ENCODE peak calls at places on chromosomes 4 and X, in four cellular contexts. W is stomach, D is SJSA1, N is IMR-90. I is an unnamed sample.

GRCh38 chr4:38943355-38943754 is 75.7 kb downstream of the FAM114A1 start:
- DNase-seq in W (peak; percentile 57), D (no peak), N (peak; percentile 85), I (peak; percentile 86)

GRCh38 chr4:41301137-41301536 is 44.4 kb downstream of the UCHL1 start:
- DNase-seq in W (no peak), D (no peak), N (no peak), I (no peak)

GRCh38 chr4:2843909-2844584 is 403 bp downstream of the ADD1 start:
- DNase-seq in W (peak; percentile 55), D (peak; percentile 21), N (peak; percentile 24), I (peak; percentile 58)

GRCh38 chr4:187887886-187888285 is 107.7 kb upstream of the ZFP42 start:
- DNase-seq in W (no peak), D (no peak), N (no peak), I (no peak)

GRCh38 chrX:8820910-8821527 is 19.8 kb upstream of the FAM9A start:
- DNase-seq in W (no peak), D (no peak), N (peak; percentile 6), I (peak; percentile 5)

GRCh38 chr4:126533176-126533575 is 1099.6 kb upstream of the INTU start:
- DNase-seq in W (no peak), D (no peak), N (peak; percentile 12), I (peak; percentile 11)

GRCh38 chr4:124530464-124531077 is 182.0 kb downstream of the ANKRD50 start:
- DNase-seq in W (no peak), D (no peak), N (peak; percentile 55), I (peak; percentile 94)

GRCh38 chr4:112916868-112917267 is 132.6 kb upstream of the ANK2 start:
- DNase-seq in W (no peak), D (no peak), N (peak; percentile 18), I (peak; percentile 68)

DNA sequence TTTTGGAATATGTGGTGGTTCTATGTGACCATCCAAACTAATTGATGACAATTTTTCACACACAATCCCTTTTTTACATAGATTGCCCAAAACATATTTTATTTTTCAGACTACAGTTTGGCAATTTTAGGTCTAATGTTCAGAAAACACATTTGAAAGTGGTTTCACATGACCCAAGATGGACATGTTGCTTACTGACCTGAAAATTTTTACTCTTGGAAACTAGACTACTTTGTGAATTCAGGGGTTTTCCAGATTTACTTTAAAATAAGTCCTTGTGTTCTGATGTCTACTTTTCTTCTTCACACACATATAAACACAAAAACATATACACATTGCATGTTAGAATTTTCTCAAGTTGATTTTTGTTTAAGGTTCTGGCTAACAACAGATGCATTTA is 79.5 kb downstream of the HMGB2 start:
- DNase-seq in W (no peak), D (no peak), N (no peak), I (no peak)
- H3K27ac ChIP-seq in W (no peak overlapping the region), D (no peak overlapping the region), N (no peak overlapping the region), I (no peak overlapping the region)

GRCh38 chr4:87409420-87409939 is 12.9 kb upstream of the NUDT9 start:
- DNase-seq in W (no peak), D (no peak), N (no peak), I (no peak)
- H3K27ac ChIP-seq in W (peak overlapping the region; percentile 10), D (no peak overlapping the region), N (no peak overlapping the region), I (no peak overlapping the region)

GRCh38 chr4:119543794-119544193 is 84.8 kb downstream of the PDE5A start:
- DNase-seq in W (no peak), D (no peak), N (no peak), I (no peak)

GRCh38 chr4:119537586-119537985 is 91.0 kb downstream of the PDE5A start:
- DNase-seq in W (no peak), D (no peak), N (no peak), I (no peak)

GRCh38 chr4:119542575-119542974 is 86.0 kb downstream of the PDE5A start:
- DNase-seq in W (no peak), D (no peak), N (no peak), I (no peak)

GRCh38 chr4:119540249-119540648 is 88.4 kb downstream of the PDE5A start:
- DNase-seq in W (no peak), D (no peak), N (peak; percentile 64), I (no peak)

DNA sequence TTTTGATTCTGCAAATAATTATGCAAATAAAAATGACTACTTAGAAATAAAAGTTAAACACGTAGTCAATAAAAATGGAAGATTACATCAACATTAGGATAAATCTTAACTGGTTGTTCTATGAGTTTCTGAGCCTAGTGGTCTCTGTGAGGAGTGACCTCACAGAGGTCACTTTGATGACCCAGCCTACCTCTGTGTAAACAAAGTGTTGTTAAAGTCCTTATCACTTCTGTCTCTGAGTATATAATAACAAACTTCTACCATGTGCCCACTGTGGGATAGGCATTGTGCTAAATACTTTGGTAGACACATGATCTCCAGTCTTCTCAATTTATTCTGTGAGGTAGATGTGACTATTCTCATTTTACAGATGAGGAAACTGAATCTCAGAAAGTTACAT is 85.4 kb downstream of the PDE5A start:
- DNase-seq in W (no peak), D (no peak), N (no peak), I (no peak)
- H3K27ac ChIP-seq in W (peak overlapping the region; percentile 21), D (no peak overlapping the region), N (peak overlapping the region; percentile 32), I (no peak overlapping the region)

GRCh38 chr4:128388352-128388630 is 100.7 kb upstream of the PGRMC2 start:
- DNase-seq in W (no peak), D (no peak), N (no peak), I (peak; percentile 51)
- H3K27ac ChIP-seq in W (peak overlapping the region; percentile 82), D (no peak overlapping the region), N (peak overlapping the region; percentile 19), I (peak overlapping the region; percentile 91)

DNA sequence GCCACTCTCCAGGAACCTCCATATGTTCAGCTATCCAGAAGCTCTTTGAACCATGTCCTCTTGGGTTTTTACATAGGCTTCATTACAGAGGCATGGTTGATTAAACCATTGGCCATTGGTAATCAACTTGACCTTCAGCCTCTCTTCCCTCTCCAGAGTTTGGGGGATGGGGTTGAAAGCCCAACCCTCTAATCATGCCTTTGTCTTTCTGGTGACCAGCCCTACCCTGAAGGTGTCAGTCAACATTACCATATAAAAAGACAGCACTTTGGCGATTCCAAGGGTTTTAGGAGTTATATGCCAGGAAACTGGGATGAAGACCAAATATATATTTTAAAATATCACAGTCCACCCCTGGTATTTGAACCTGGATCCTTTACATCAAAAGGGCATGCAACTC is 222.5 kb downstream of the CHIC1 start:
- DNase-seq in W (no peak), D (no peak), N (no peak), I (no peak)
- H3K27ac ChIP-seq in W (no peak overlapping the region), D (no peak overlapping the region), N (no peak overlapping the region), I (no peak overlapping the region)

DNA sequence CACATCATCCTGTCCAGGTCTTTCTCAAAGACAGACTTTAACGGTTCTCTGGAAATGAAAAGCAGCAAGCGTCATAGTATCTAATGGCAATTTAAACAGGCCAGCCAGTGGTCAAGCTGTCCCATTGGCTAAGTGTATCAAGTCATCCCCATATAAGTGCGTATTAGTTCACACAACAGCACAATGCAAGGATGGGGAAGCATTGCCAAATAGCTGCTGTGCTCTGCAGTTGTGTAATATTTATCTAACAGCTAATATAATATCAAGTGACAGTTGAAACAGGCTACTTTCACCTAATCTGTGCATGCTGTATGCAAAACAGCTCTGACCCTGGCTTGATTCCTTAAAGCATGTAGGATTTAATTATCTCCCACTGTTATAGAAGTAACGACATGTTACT is 134.8 kb upstream of the PPARGC1A start:
- DNase-seq in W (no peak), D (no peak), N (peak; percentile 77), I (peak; percentile 39)
- H3K27ac ChIP-seq in W (no peak overlapping the region), D (no peak overlapping the region), N (peak overlapping the region; percentile 70), I (no peak overlapping the region)

DNA sequence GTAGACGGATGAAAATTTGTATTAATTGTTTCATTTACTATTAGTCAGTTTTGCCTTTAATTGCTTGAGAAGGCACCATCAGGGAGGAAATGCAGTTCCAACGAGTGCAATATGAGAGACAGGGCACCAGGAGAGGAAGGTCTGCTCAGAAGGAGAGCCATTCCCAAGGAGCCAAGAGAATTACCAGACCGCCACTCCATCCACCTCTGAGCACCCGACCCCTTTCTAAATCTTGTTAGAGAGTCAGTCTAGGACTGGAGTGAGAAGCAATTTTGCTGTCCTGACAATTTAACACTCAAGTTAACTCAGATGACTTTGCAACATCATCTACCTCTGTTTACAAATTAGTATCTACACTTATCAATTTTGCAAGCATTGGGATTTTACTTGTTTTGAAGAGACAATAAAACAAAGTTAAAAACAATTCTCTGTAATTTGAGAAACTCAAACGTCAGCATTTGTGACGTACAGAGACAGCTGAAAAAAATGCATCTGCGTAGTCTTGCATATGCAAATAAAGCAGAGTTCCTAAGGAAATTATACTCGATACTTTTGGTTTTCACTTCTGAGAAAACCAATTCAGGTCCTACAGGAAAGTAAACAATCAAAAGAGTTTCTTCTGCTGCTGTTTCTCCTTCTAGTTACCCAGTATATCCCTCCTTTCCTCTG is 1704.7 kb upstream of the TENM3 start:
- DNase-seq in W (no peak), D (no peak), N (no peak), I (no peak)
- H3K27ac ChIP-seq in W (no peak overlapping the region), D (no peak overlapping the region), N (no peak overlapping the region), I (no peak overlapping the region)

DNA sequence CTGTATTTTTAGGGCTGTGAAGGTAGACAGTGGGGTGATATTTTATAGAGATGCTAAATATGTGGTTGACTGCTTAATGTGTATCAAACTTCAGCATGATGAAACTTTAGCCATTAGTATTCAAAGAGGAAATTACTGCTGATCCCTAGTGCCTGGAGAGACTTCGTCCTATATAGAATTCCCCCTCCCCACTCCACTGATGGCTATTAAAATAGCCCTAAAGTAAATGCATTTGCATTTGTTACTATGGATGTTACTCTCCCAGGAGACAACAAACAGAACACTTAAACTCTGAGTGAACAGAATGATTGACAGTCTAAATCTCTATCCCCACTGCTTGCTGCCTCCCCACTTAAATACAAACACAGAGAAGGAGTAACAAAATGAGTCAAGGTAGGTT is 39.1 kb downstream of the ADGRL3 start:
- DNase-seq in W (no peak), D (no peak), N (no peak), I (no peak)
- H3K27ac ChIP-seq in W (no peak overlapping the region), D (no peak overlapping the region), N (no peak overlapping the region), I (no peak overlapping the region)

GRCh38 chrX:24425806-24426205 is 39.3 kb upstream of the PDK3 start:
- DNase-seq in W (no peak), D (no peak), N (no peak), I (no peak)

GRCh38 chrX:24424948-24425347 is 40.1 kb upstream of the PDK3 start:
- DNase-seq in W (no peak), D (no peak), N (peak; percentile 22), I (no peak)

GRCh38 chrX:24427747-24428019 is 37.4 kb upstream of the PDK3 start:
- DNase-seq in W (no peak), D (no peak), N (no peak), I (no peak)

GRCh38 chrX:24426921-24427746 is 38.0 kb upstream of the PDK3 start:
- DNase-seq in W (no peak), D (no peak), N (no peak), I (no peak)

GRCh38 chrX:24426340-24426913 is 38.7 kb upstream of the PDK3 start:
- DNase-seq in W (no peak), D (no peak), N (peak; percentile 12), I (no peak)
- H3K27ac ChIP-seq in W (peak overlapping the region; percentile 55), D (no peak overlapping the region), N (no peak overlapping the region), I (no peak overlapping the region)

GRCh38 chrX:46574337-46574940 is 874 bp downstream of the CHST7 start:
- DNase-seq in W (no peak), D (peak; percentile 37), N (no peak), I (peak; percentile 37)

GRCh38 chrX:46571423-46572294 is 1.9 kb upstream of the CHST7 start:
- DNase-seq in W (no peak), D (no peak), N (no peak), I (no peak)

GRCh38 chrX:46573896-46574336 is 351 bp downstream of the CHST7 start:
- DNase-seq in W (peak; percentile 40), D (peak; percentile 74), N (peak; percentile 48), I (peak; percentile 65)

GRCh38 chrX:46573331-46573895 is at the start of gene CHST7:
- DNase-seq in W (peak; percentile 52), D (peak; percentile 86), N (peak; percentile 52), I (peak; percentile 77)

GRCh38 chrX:46572295-46572936 is 1.1 kb upstream of the CHST7 start:
- DNase-seq in W (no peak), D (no peak), N (no peak), I (no peak)
- H3K27ac ChIP-seq in W (peak overlapping the region; percentile 77), D (no peak overlapping the region), N (no peak overlapping the region), I (no peak overlapping the region)